ENCODE peak calls at places on chromosomes 2 and 18, in seven cellular contexts. R, I, O, B, S, D and F are unnamed samples.

GRCh38 chr2:143125647-143126046 is 3.6 kb upstream of the ARHGAP15 start:
- DNase-seq in R (no peak), I (no peak), O (no peak), B (no peak), S (no peak), D (no peak), F (no peak)

GRCh38 chr2:240125749-240126148 is 10.4 kb downstream of the COPS9 start:
- DNase-seq in R (no peak), I (no peak), O (no peak), B (no peak), S (no peak), D (peak; percentile 54), F (no peak)

GRCh38 chr2:102070058-102070642 is 72.4 kb upstream of the IL1R1 start:
- DNase-seq in R (no peak), I (no peak), O (peak; percentile 91), B (no peak), S (no peak), D (no peak), F (no peak)

GRCh38 chr2:11646530-11646929 is 23.5 kb downstream of the NTSR2 start:
- DNase-seq in R (no peak), I (no peak), O (peak; percentile 19), B (no peak), S (no peak), D (no peak), F (no peak)

GRCh38 chr2:240402566-240403295 is 32.7 kb upstream of the GPC1 start:
- DNase-seq in R (no peak), I (no peak), O (peak; percentile 54), B (no peak), S (peak; percentile 57), D (peak; percentile 63), F (no peak)

GRCh38 chr2:29502452-29502851 is 387.2 kb downstream of the CLIP4 start:
- DNase-seq in R (no peak), I (no peak), O (no peak), B (no peak), S (no peak), D (no peak), F (no peak)

GRCh38 chr18:62807406-62807805 is 92.1 kb downstream of the PHLPP1 start:
- DNase-seq in R (no peak), I (no peak), O (no peak), B (no peak), S (no peak), D (no peak), F (no peak)

GRCh38 chr18:39825485-39825884 is 2129.5 kb upstream of the PIK3C3 start:
- DNase-seq in R (no peak), I (no peak), O (no peak), B (no peak), S (no peak), D (no peak), F (no peak)

GRCh38 chr2:41414486-41415230 is 633.2 kb upstream of the PKDCC start:
- DNase-seq in R (no peak), I (no peak), O (no peak), B (peak; percentile 5), S (no peak), D (no peak), F (no peak)

GRCh38 chr2:133756833-133757232 is 188.6 kb upstream of the NCKAP5 start:
- DNase-seq in R (no peak), I (no peak), O (no peak), B (no peak), S (no peak), D (no peak), F (no peak)

GRCh38 chr2:174844295-174844708 is 80.0 kb upstream of the CHRNA1 start:
- DNase-seq in R (no peak), I (no peak), O (no peak), B (no peak), S (no peak), D (no peak), F (no peak)

GRCh38 chr2:88115825-88116518 is 11.9 kb downstream of the FABP1 start:
- DNase-seq in R (no peak), I (no peak), O (no peak), B (no peak), S (no peak), D (no peak), F (no peak)

GRCh38 chr18:29586210-29586609 is 1409.3 kb upstream of the CDH2 start:
- DNase-seq in R (no peak), I (no peak), O (no peak), B (no peak), S (no peak), D (no peak), F (no peak)

GRCh38 chr18:25493401-25493800 is 141.4 kb upstream of the ZNF521 start:
- DNase-seq in R (no peak), I (no peak), O (no peak), B (no peak), S (no peak), D (no peak), F (no peak)

GRCh38 chr2:178093471-178093870 is 18.8 kb upstream of the RBM45 start:
- DNase-seq in R (no peak), I (no peak), O (no peak), B (no peak), S (no peak), D (no peak), F (no peak)
- TF ChIP-seq POLR2A in R (no peak), I (no peak), O (no peak), B (no peak), S (no peak), D (no peak), F (no peak)

GRCh38 chr2:95670167-95670566 is 78.4 kb downstream of the TRIM43 start:
- DNase-seq in R (no peak), I (no peak), O (no peak), B (no peak), S (no peak), D (no peak), F (no peak)
- H3K27ac ChIP-seq in R (no peak overlapping the region), I (no peak overlapping the region), O (no peak overlapping the region), B (no peak overlapping the region), S (no peak overlapping the region), D (no peak overlapping the region), F (no peak overlapping the region)

GRCh38 chr2:9638532-9638931 is 7.7 kb upstream of the YWHAQ start:
- DNase-seq in R (peak; percentile 59), I (peak; percentile 22), O (peak; percentile 98), B (no peak), S (peak; percentile 72), D (no peak), F (peak; percentile 95)
- TF ChIP-seq POLR2AphosphoS5 in R (no peak), I (no peak), O (peak; percentile 53), B (no peak), S (no peak), D (peak; percentile 58), F (peak; percentile 94)

DNA sequence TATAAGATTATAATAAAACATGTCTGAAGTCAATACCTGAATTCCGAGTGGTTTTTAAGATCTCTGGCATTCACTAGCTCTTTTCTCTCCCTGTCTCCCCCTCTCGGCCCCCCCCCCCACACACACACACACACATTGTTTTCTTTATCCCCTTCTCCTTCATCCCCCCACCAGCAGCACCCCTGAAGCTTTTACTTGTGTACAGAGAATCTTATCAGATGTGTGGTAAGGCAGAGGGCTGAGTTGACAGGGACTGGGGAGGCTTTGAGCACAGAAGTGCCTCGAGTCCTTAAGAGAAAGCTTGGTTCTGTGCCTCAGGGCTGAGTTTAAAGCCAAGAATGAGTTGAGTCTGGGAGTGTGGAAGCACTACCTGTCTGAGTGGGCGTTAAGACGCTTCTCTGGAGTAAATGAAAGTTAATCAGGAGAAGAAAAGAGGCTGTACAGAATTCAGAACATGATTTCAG is 2.6 kb downstream of the ID2 start:
- DNase-seq in R (peak; percentile 23), I (peak; percentile 38), O (no peak), B (peak; percentile 40), S (no peak), D (no peak), F (no peak)
- TF ChIP-seq POLR2A in R (no peak), I (no peak), O (no peak), B (no peak), S (no peak), D (no peak), F (no peak)

GRCh38 chr2:43033466-43034241 is 192.8 kb downstream of the ZFP36L2 start:
- DNase-seq in R (no peak), I (no peak), O (peak; percentile 42), B (no peak), S (no peak), D (peak; percentile 34), F (no peak)
- H3K27ac ChIP-seq in R (no peak overlapping the region), I (no peak overlapping the region), O (no peak overlapping the region), B (no peak overlapping the region), S (peak overlapping the region; percentile 12), D (no peak overlapping the region), F (peak overlapping the region; percentile 54)

GRCh38 chr18:23529597-23529996 is 26.3 kb downstream of the RMC1 start:
- DNase-seq in R (peak; percentile 72), I (peak; percentile 81), O (no peak), B (no peak), S (no peak), D (no peak), F (no peak)
- TF ChIP-seq POLR2AphosphoS5 in R (no peak), I (peak; percentile 32), O (no peak), B (no peak), S (no peak), D (no peak), F (no peak)